ENCODE peak calls at places on chromosomes 3 and 15, in ten cellular contexts. L is upper lobe of right lung; J is heart right ventricle; X is fibroblast of lung; S is cardiac muscle cell; O is esophagus squamous epithelium; E is CD4-positive, CD25-positive, alpha-beta regulatory T cell; T is esophagus muscularis mucosa; Z is GM12878; Y is colonic mucosa. N is an unnamed sample. For H3K4me1, the result is how much of the 10 kb centered on the place peaks cover.

GRCh38 chr3:11727207-11727606 is 83.5 kb upstream of the VGLL4 start:
- DNase-seq in L (no peak), J (no peak), X (peak), S (no peak), O (no peak), E (no peak), T (no peak), Z (no peak), Y (no peak), N (no peak)

GRCh38 chr3:189772584-189772983 is 141.4 kb downstream of the TP63 start:
- DNase-seq in L (no peak), J (no peak), X (peak), S (no peak), O (no peak), E (no peak), T (no peak), Z (no peak), Y (no peak), N (no peak)

GRCh38 chr15:74365619-74366445 is 1.6 kb downstream of the CYP11A1 start:
- DNase-seq in L (peak), J (peak), X (peak), S (peak), O (no peak), E (no peak), T (no peak), Z (no peak), Y (no peak), N (no peak)

GRCh38 chr3:144363856-144364255 is 392.2 kb downstream of the DIPK2A start:
- DNase-seq in L (no peak), J (no peak), X (no peak), S (no peak), O (no peak), E (no peak), T (no peak), Z (no peak), Y (no peak), N (no peak)

GRCh38 chr3:129060276-129061076 is at the start of gene GP9:
- DNase-seq in L (no peak), J (no peak), X (no peak), S (no peak), O (no peak), E (no peak), T (no peak), Z (no peak), Y (no peak), N (no peak)

GRCh38 chr15:43911235-43911661 is 84.4 kb downstream of the WDR76 start:
- DNase-seq in L (no peak), J (peak), X (peak), S (no peak), O (no peak), E (no peak), T (no peak), Z (no peak), Y (no peak), N (no peak)

GRCh38 chr3:172065967-172066762 is 26.8 kb downstream of the FNDC3B start:
- DNase-seq in L (no peak), J (no peak), X (peak), S (no peak), O (no peak), E (no peak), T (no peak), Z (peak), Y (peak), N (no peak)

GRCh38 chr15:55250392-55250791 is 39.2 kb downstream of the RAB27A start:
- DNase-seq in L (no peak), J (no peak), X (peak), S (no peak), O (no peak), E (no peak), T (no peak), Z (no peak), Y (no peak), N (no peak)

GRCh38 chr15:60660290-60661051 is 181.5 kb upstream of the ICE2 start:
- DNase-seq in L (no peak), J (peak), X (peak), S (no peak), O (no peak), E (peak), T (no peak), Z (no peak), Y (no peak), N (no peak)

GRCh38 chr15:26050979-26051378 is 187.9 kb upstream of the ATP10A start:
- DNase-seq in L (no peak), J (no peak), X (no peak), S (no peak), O (no peak), E (no peak), T (no peak), Z (no peak), Y (no peak), N (no peak)

GRCh38 chr3:107283948-107284347 is 93.3 kb upstream of the CCDC54 start:
- DNase-seq in L (no peak), J (no peak), X (no peak), S (peak), O (no peak), E (no peak), T (no peak), Z (no peak), Y (no peak), N (no peak)

GRCh38 chr3:179811321-179812095 is 158.7 kb downstream of the USP13 start:
- DNase-seq in L (no peak), J (peak), X (peak), S (peak), O (no peak), E (peak), T (no peak), Z (peak), Y (peak), N (no peak)

GRCh38 chr3:125443923-125444322 is 68.8 kb upstream of the ZNF148 start:
- DNase-seq in L (no peak), J (no peak), X (peak), S (no peak), O (no peak), E (no peak), T (no peak), Z (no peak), Y (no peak), N (no peak)

GRCh38 chr15:80182611-80183210 is 29.9 kb downstream of the FAH start:
- DNase-seq in L (no peak), J (peak), X (peak), S (peak), O (no peak), E (no peak), T (no peak), Z (no peak), Y (no peak), N (no peak)

GRCh38 chr15:27514526-27514925 is 543.5 kb downstream of the GABRG3 start:
- DNase-seq in L (no peak), J (no peak), X (no peak), S (no peak), O (no peak), E (no peak), T (no peak), Z (no peak), Y (no peak), N (no peak)

GRCh38 chr3:116037954-116038911 is 407.1 kb downstream of the LSAMP start:
- DNase-seq in L (no peak), J (no peak), X (no peak), S (peak), O (no peak), E (no peak), T (no peak), Z (peak), Y (no peak), N (no peak)

GRCh38 chr15:60418095-60418494 is 20.3 kb upstream of the ANXA2 start:
- DNase-seq in L (no peak), J (no peak), X (no peak), S (no peak), O (no peak), E (no peak), T (peak), Z (no peak), Y (no peak), N (no peak)

GRCh38 chr15:67406257-67406861 is 114.6 kb upstream of the C15orf61 start:
- DNase-seq in L (no peak), J (no peak), X (no peak), S (no peak), O (no peak), E (no peak), T (no peak), Z (no peak), Y (no peak), N (no peak)

GRCh38 chr3:177676947-177677587 is 479.8 kb upstream of the TBL1XR1 start:
- DNase-seq in L (no peak), J (no peak), X (no peak), S (no peak), O (no peak), E (no peak), T (no peak), Z (no peak), Y (peak), N (no peak)

GRCh38 chr15:37824717-37825382 is 109.6 kb upstream of the TMCO5A start:
- DNase-seq in L (no peak), J (no peak), X (peak), S (no peak), O (no peak), E (no peak), T (no peak), Z (no peak), Y (no peak), N (no peak)

GRCh38 chr15:80436511-80437307 is 32.5 kb downstream of the ARNT2 start:
- DNase-seq in L (peak), J (no peak), X (peak), S (no peak), O (no peak), E (no peak), T (no peak), Z (no peak), Y (no peak), N (no peak)

GRCh38 chr15:67077641-67078215 is 12.3 kb downstream of the SMAD3 start:
- DNase-seq in L (no peak), J (no peak), X (no peak), S (no peak), O (no peak), E (no peak), T (no peak), Z (no peak), Y (peak), N (no peak)

GRCh38 chr15:99507732-99508571 is 57.8 kb upstream of the MEF2A start:
- DNase-seq in L (no peak), J (peak), X (peak), S (no peak), O (no peak), E (no peak), T (no peak), Z (no peak), Y (no peak), N (no peak)

GRCh38 chr15:86973284-86973844 is 893.7 kb downstream of the AGBL1 start:
- DNase-seq in L (no peak), J (no peak), X (no peak), S (no peak), O (no peak), E (no peak), T (no peak), Z (no peak), Y (no peak), N (no peak)

GRCh38 chr15:27043770-27044169 is 72.8 kb downstream of the GABRG3 start:
- DNase-seq in L (no peak), J (no peak), X (no peak), S (no peak), O (no peak), E (no peak), T (no peak), Z (no peak), Y (no peak), N (no peak)

GRCh38 chr3:105157016-105157765 is 209.5 kb upstream of the ALCAM start:
- DNase-seq in L (no peak), J (no peak), X (no peak), S (no peak), O (no peak), E (no peak), T (no peak), Z (no peak), Y (no peak), N (no peak)

GRCh38 chr3:112101946-112102345 is 15.8 kb downstream of the C3orf52 start:
- DNase-seq in L (no peak), J (no peak), X (peak), S (no peak), O (no peak), E (no peak), T (no peak), Z (no peak), Y (no peak), N (no peak)

GRCh38 chr3:43958005-43958770 is 267.4 kb downstream of the ABHD5 start:
- DNase-seq in L (no peak), J (no peak), X (no peak), S (no peak), O (no peak), E (no peak), T (no peak), Z (no peak), Y (no peak), N (no peak)

GRCh38 chr3:55518451-55518850 is 31.3 kb upstream of the WNT5A start:
- DNase-seq in L (no peak), J (no peak), X (peak), S (no peak), O (no peak), E (no peak), T (no peak), Z (no peak), Y (no peak), N (no peak)

GRCh38 chr3:9795212-9795611 is 2.3 kb downstream of the ARPC4 start:
- DNase-seq in L (no peak), J (no peak), X (no peak), S (no peak), O (no peak), E (no peak), T (no peak), Z (peak), Y (no peak), N (no peak)

GRCh38 chr3:50450135-50450911 is 53.1 kb downstream of the CACNA2D2 start:
- DNase-seq in L (peak), J (peak), X (peak), S (no peak), O (peak), E (peak), T (peak), Z (no peak), Y (peak), N (peak)

GRCh38 chr3:73601031-73601430 is 23.7 kb downstream of the PDZRN3 start:
- DNase-seq in L (no peak), J (no peak), X (no peak), S (no peak), O (no peak), E (no peak), T (no peak), Z (no peak), Y (no peak), N (no peak)
- H3K4me1 ChIP-seq in L (under half), J (under half), X (under half), S (under half), O (under half), E (under half), T (half or more), Z (under half), Y (under half), N (under half)

DNA sequence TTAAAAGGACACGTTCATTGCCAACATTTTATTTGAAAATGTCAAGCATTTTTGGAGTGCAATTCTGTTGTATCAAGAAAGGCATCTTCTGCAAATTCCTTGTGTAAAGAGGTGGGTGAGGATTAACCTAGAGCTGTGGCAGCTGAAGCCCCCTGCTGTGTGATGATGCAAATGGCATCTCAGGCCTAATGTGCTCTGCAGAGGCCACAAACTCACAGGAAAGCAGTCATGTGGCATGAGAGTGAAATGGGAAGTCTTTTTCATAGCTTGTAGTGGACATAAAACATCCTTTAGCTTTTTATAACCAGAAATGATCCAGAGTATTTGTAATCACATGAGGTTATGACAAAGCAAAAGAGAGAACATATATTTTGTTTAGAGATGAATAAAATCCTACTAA is 6.4 kb downstream of the CADM2 start:
- DNase-seq in L (no peak), J (no peak), X (no peak), S (peak), O (no peak), E (no peak), T (no peak), Z (no peak), Y (no peak), N (no peak)
- H3K27ac ChIP-seq in L (no peak), J (no peak), X (no peak), S (no peak), O (no peak), E (no peak), T (no peak), Z (no peak), Y (no peak), N (no peak)

GRCh38 chr15:63499611-63500010 is 4.8 kb upstream of the USP3 start:
- DNase-seq in L (no peak), J (no peak), X (no peak), S (no peak), O (no peak), E (no peak), T (no peak), Z (no peak), Y (no peak), N (no peak)

GRCh38 chr15:63498815-63499549 is 5.4 kb upstream of the USP3 start:
- DNase-seq in L (no peak), J (no peak), X (no peak), S (no peak), O (no peak), E (peak), T (no peak), Z (no peak), Y (no peak), N (no peak)

GRCh38 chr15:63495780-63496179 is 8.6 kb upstream of the USP3 start:
- DNase-seq in L (no peak), J (no peak), X (no peak), S (no peak), O (no peak), E (no peak), T (peak), Z (no peak), Y (no peak), N (no peak)

GRCh38 chr15:63495343-63495742 is 9.1 kb upstream of the USP3 start:
- DNase-seq in L (no peak), J (no peak), X (no peak), S (no peak), O (no peak), E (peak), T (peak), Z (no peak), Y (no peak), N (no peak)

GRCh38 chr15:63497642-63498100 is 6.7 kb upstream of the USP3 start:
- DNase-seq in L (peak), J (no peak), X (no peak), S (no peak), O (no peak), E (peak), T (no peak), Z (no peak), Y (no peak), N (peak)
- H3K4me1 ChIP-seq in L (half or more), J (half or more), X (under half), S (under half), O (under half), E (half or more), T (under half), Z (half or more), Y (under half), N (half or more)

DNA sequence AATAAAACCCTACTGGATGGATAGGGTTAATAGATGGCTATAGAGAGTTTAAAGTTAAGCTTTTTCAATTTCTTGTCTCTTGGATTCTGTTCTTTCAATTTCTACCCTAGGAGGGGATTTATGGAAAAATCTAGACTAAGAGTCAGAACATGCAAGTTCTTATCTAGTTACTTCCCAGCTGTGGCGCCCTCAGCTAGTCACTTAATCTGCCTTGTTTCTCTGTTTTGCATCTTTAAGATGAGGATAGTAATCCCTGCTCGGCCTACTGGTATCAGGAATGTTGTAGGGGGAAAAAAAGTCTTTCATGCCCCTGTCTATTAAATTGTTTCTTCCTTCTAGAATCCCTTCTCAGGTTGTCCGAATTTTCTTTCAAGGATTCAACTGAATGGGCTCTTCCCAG is 4.3 kb downstream of the KCTD6 start:
- DNase-seq in L (no peak), J (no peak), X (no peak), S (no peak), O (no peak), E (no peak), T (no peak), Z (no peak), Y (no peak), N (no peak)
- H3K27ac ChIP-seq in L (no peak), J (no peak), X (no peak), S (no peak), O (no peak), E (no peak), T (no peak), Z (no peak), Y (no peak), N (no peak)

GRCh38 chr3:12835005-12835665 is 6.2 kb downstream of the RPL32 start:
- DNase-seq in L (no peak), J (no peak), X (no peak), S (no peak), O (no peak), E (no peak), T (no peak), Z (no peak), Y (no peak), N (no peak)
- H3K4me1 ChIP-seq in L (under half), J (under half), X (under half), S (under half), O (under half), E (under half), T (under half), Z (under half), Y (under half), N (under half)